ENCODE peak calls at places on chromosomes 4 and X, in seven cellular contexts. O is K562, A is PC-3, L is neural progenitor cell, M is HCT116, H is IMR-90, G is GM12878. C is an unnamed sample.

GRCh38 chr4:41598580-41598979 is 60.6 kb downstream of the LIMCH1 start:
- DNase-seq in A (no peak), G (no peak), H (no peak), M (no peak), L (no peak), O (no peak), C (peak)

GRCh38 chr4:156665779-156666366 is 305.7 kb downstream of the PDGFC start:
- DNase-seq in L (no peak), O (no peak), G (peak), A (no peak), M (no peak), H (no peak), C (no peak)

GRCh38 chr4:69830529-69831269 is 29.2 kb downstream of the SULT1E1 start:
- DNase-seq in A (peak), G (no peak), L (no peak), M (no peak), O (no peak), H (no peak), C (peak)

GRCh38 chr4:2303686-2304320 is 41.9 kb upstream of the MXD4 start:
- DNase-seq in H (no peak), L (no peak), M (no peak), G (no peak), A (no peak), O (no peak), C (no peak)

GRCh38 chr4:186058253-186058979 is 10.5 kb upstream of the TLR3 start:
- DNase-seq in O (no peak), A (no peak), G (peak), H (no peak), M (no peak), L (no peak), C (no peak)

GRCh38 chr4:89196056-89196674 is 84.8 kb downstream of the TIGD2 start:
- DNase-seq in G (no peak), M (peak), L (no peak), A (no peak), O (no peak), H (no peak), C (no peak)

GRCh38 chrX:85897376-85898110 is 149.8 kb downstream of the CHM start:
- DNase-seq in H (no peak), M (no peak), O (peak), A (no peak), L (no peak), G (no peak), C (no peak)

GRCh38 chrX:24553016-24553415 is 87.9 kb downstream of the PDK3 start:
- DNase-seq in M (no peak), O (no peak), H (no peak), L (no peak), G (no peak), A (no peak), C (no peak)

GRCh38 chrX:45006002-45006800 is 133.2 kb downstream of the KDM6A start:
- DNase-seq in L (no peak), O (no peak), H (peak), A (peak), M (peak), G (no peak), C (peak)

GRCh38 chrX:17584248-17584681 is 153.0 kb upstream of the SCML1 start:
- DNase-seq in H (peak), A (peak), O (no peak), G (no peak), M (no peak), L (no peak), C (peak)

GRCh38 chr4:73193155-73193554 is 65.4 kb downstream of the ANKRD17 start:
- DNase-seq in H (no peak), O (no peak), A (no peak), G (no peak), M (no peak), L (no peak), C (no peak)

GRCh38 chr4:10006236-10006603 is 15.1 kb downstream of the SLC2A9 start:
- DNase-seq in L (no peak), A (peak), O (no peak), M (no peak), G (peak), H (no peak), C (peak)

GRCh38 chrX:71235482-71235881 is 12.5 kb downstream of the GJB1 start:
- DNase-seq in H (no peak), G (no peak), O (no peak), A (no peak), M (no peak), L (no peak), C (no peak)

GRCh38 chr4:17562157-17562556 is 14.8 kb upstream of the LAP3 start:
- DNase-seq in G (no peak), A (peak), H (no peak), L (peak), O (peak), M (no peak), C (no peak)

GRCh38 chrX:30414144-30414543 is 105.0 kb upstream of the NR0B1 start:
- DNase-seq in H (no peak), M (no peak), G (no peak), O (no peak), L (no peak), A (no peak), C (no peak)

GRCh38 chr4:94880976-94881375 is 123.2 kb downstream of the BMPR1B start:
- DNase-seq in O (no peak), M (no peak), G (no peak), A (no peak), H (peak), L (no peak), C (peak)

GRCh38 chr4:105399535-105400161 is 74.2 kb downstream of the PPA2 start:
- DNase-seq in L (no peak), A (peak), M (peak), G (no peak), O (peak), H (peak), C (peak)

GRCh38 chrX:3271485-3272186 is 74.8 kb downstream of the MXRA5 start:
- DNase-seq in A (peak), H (peak), O (no peak), M (no peak), L (no peak), G (no peak), C (peak)

GRCh38 chr4:182917182-182918043 is at the start of gene DCTD:
- DNase-seq in L (peak), O (peak), G (no peak), A (peak), H (peak), M (no peak), C (peak)

GRCh38 chr4:189237340-189237739 is 703.3 kb upstream of the FRG1 start:
- DNase-seq in H (no peak), L (no peak), G (no peak), O (no peak), A (no peak), M (no peak), C (no peak)

GRCh38 chrX:55524487-55524886 is 34.8 kb upstream of the USP51 start:
- DNase-seq in A (peak), L (peak), M (no peak), G (no peak), O (no peak), H (peak), C (no peak)

GRCh38 chr4:178415925-178416324 is 973.7 kb upstream of the AGA start:
- DNase-seq in H (no peak), A (no peak), L (no peak), G (no peak), M (no peak), O (no peak), C (no peak)

GRCh38 chrX:140141444-140142029 is 176.2 kb upstream of the CXorf66 start:
- DNase-seq in A (peak), O (peak), L (peak), H (peak), G (peak), M (peak), C (no peak)

DNA sequence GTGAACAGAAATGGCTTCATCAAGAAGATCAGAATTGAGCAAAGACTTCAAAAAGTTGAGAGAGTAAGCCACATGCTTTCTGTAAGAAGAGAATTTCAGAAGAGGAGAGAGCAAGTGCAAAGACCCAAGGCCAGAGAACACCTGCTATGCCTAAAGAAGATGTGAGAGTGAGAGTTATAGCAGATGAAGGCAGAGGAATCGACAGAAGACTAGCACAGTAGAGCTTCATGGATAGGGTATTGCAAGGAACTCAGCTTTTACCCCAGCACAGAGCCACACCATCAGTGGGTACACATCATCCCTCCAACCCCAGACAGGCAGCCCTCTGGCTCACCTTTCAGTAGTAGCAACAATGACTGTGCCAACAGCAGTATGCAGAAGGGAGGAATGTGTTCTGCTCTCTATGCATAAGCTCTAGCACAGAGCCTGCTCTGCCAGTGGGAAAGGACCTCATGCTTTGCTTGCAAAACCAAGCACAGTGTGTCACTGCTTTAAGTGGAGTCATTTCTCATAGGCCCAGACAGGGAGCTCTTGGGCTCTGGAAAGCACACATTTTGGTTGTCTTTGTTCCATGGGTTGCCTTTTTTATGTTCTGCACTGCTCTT is 318.6 kb downstream of the NAF1 start:
- DNase-seq in A (no peak), O (no peak), L (no peak), M (no peak), G (no peak), H (no peak), C (no peak)
- H3K27ac ChIP-seq in A (no peak), O (no peak), L (no peak), M (no peak), G (no peak), H (no peak), C (no peak)

GRCh38 chr4:67885727-67886126 is 1.9 kb upstream of the TMPRSS11D start:
- DNase-seq in H (peak), A (peak), G (no peak), M (peak), O (no peak), L (no peak), C (peak)

GRCh38 chr4:67883463-67883862 is 339 bp downstream of the TMPRSS11D start:
- DNase-seq in H (no peak), G (no peak), A (no peak), L (no peak), M (no peak), O (no peak), C (no peak)

GRCh38 chr4:67883902-67884301 is at the start of gene TMPRSS11D:
- DNase-seq in H (no peak), G (no peak), M (no peak), A (no peak), O (no peak), L (no peak), C (no peak)

GRCh38 chr4:67881226-67881625 is 2.6 kb downstream of the TMPRSS11D start:
- DNase-seq in L (no peak), M (no peak), O (no peak), G (no peak), A (no peak), H (no peak), C (no peak)

DNA sequence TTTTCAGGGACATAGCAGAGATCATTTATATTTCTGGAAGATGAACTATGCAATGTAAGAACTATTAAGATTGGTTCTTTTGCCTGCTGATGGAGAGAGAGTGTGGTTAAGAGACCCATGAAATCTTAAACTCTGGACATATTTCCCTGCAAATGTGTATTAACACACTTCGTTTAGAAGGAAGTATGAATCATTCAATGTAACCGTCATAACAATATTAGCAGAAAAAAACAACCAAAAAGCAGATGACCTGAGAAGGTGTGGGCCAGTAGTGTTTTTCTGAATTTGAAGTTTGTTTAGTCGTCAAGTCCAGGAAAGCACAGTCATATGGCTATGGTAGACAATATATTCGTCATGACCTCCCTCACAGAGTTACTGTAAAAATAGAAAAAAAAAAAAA is 2.5 kb upstream of the TMPRSS11D start:
- DNase-seq in M (no peak), G (no peak), O (no peak), H (peak), L (no peak), A (peak), C (peak)
- H3K9ac ChIP-seq in M (peak), G (no peak), O (no peak), H (no peak), L (no peak), A (peak), C (peak)

GRCh38 chr4:54152846-54153600 is 53.1 kb downstream of the GSX2 start:
- DNase-seq in A (peak), G (no peak), H (peak), L (no peak), O (no peak), M (no peak), C (peak)

GRCh38 chr4:54159543-54159942 is 59.6 kb downstream of the GSX2 start:
- DNase-seq in L (no peak), G (no peak), O (no peak), M (no peak), H (no peak), A (no peak), C (no peak)

GRCh38 chr4:54155936-54156335 is 56.0 kb downstream of the GSX2 start:
- DNase-seq in A (no peak), O (no peak), L (no peak), M (no peak), G (no peak), H (no peak), C (no peak)
- H3K27ac ChIP-seq in A (no peak), O (no peak), L (no peak), M (no peak), G (no peak), H (no peak), C (no peak)

GRCh38 chrX:132480581-132481203 is 8.1 kb downstream of the MBNL3 start:
- DNase-seq in O (no peak), A (peak), L (no peak), G (peak), H (peak), M (no peak), C (peak)

GRCh38 chrX:132483523-132483922 is 5.3 kb downstream of the MBNL3 start:
- DNase-seq in M (no peak), O (no peak), G (no peak), A (no peak), H (no peak), L (no peak), C (no peak)

GRCh38 chrX:132482632-132483031 is 6.2 kb downstream of the MBNL3 start:
- DNase-seq in M (no peak), H (no peak), G (no peak), L (no peak), A (no peak), O (no peak), C (no peak)

GRCh38 chrX:132483951-132484350 is 4.9 kb downstream of the MBNL3 start:
- DNase-seq in G (no peak), A (no peak), M (no peak), H (no peak), L (no peak), O (no peak), C (no peak)

GRCh38 chrX:132481449-132481848 is 7.4 kb downstream of the MBNL3 start:
- DNase-seq in G (no peak), O (no peak), L (no peak), A (no peak), H (no peak), M (no peak), C (no peak)
- H3K9ac ChIP-seq in G (peak), O (no peak), L (no peak), A (no peak), H (no peak), M (no peak), C (no peak)